ENCODE peak calls at places on chromosomes 2 and 18, in nine cellular contexts. One of them, this sample, is unnamed.

GRCh38 chr2:240646061-240646899 is 21.0 kb downstream of the GPR35 start:
- DNase-seq in sigmoid colon: peak; percentile 48
- DNase-seq in endothelial cell of umbilical vein: no peak
- DNase-seq in left ventricle myocardium inferior: peak; percentile 6
- DNase-seq in kidney: peak; percentile 63
- DNase-seq in spleen: no peak
- DNase-seq in OCI-LY7: no peak
- DNase-seq in tibial artery: no peak
- DNase-seq in astrocyte: no peak
- DNase-seq in this sample: no peak

GRCh38 chr2:204888222-204888621 is 342.9 kb downstream of the PARD3B start:
- DNase-seq in sigmoid colon: no peak
- DNase-seq in endothelial cell of umbilical vein: no peak
- DNase-seq in left ventricle myocardium inferior: no peak
- DNase-seq in kidney: no peak
- DNase-seq in spleen: no peak
- DNase-seq in OCI-LY7: no peak
- DNase-seq in tibial artery: no peak
- DNase-seq in astrocyte: no peak
- DNase-seq in this sample: no peak

GRCh38 chr2:224570328-224570993 is 14.7 kb downstream of the CUL3 start:
- DNase-seq in sigmoid colon: no peak
- DNase-seq in endothelial cell of umbilical vein: no peak
- DNase-seq in left ventricle myocardium inferior: no peak
- DNase-seq in kidney: no peak
- DNase-seq in spleen: no peak
- DNase-seq in OCI-LY7: no peak
- DNase-seq in tibial artery: no peak
- DNase-seq in astrocyte: peak; percentile 47
- DNase-seq in this sample: no peak

GRCh38 chr2:26757873-26758789 is 6.0 kb upstream of the SLC35F6 start:
- DNase-seq in sigmoid colon: no peak
- DNase-seq in endothelial cell of umbilical vein: peak; percentile 96
- DNase-seq in left ventricle myocardium inferior: no peak
- DNase-seq in kidney: no peak
- DNase-seq in spleen: no peak
- DNase-seq in OCI-LY7: no peak
- DNase-seq in tibial artery: peak; percentile 54
- DNase-seq in astrocyte: peak; percentile 99
- DNase-seq in this sample: no peak

GRCh38 chr2:161915121-161915520 is 158.9 kb downstream of the DPP4 start:
- DNase-seq in sigmoid colon: no peak
- DNase-seq in endothelial cell of umbilical vein: no peak
- DNase-seq in left ventricle myocardium inferior: no peak
- DNase-seq in kidney: no peak
- DNase-seq in spleen: no peak
- DNase-seq in OCI-LY7: no peak
- DNase-seq in tibial artery: no peak
- DNase-seq in astrocyte: peak; percentile 25
- DNase-seq in this sample: no peak

GRCh38 chr2:168246072-168246482 is 1.3 kb downstream of the STK39 start:
- DNase-seq in sigmoid colon: no peak
- DNase-seq in endothelial cell of umbilical vein: no peak
- DNase-seq in left ventricle myocardium inferior: no peak
- DNase-seq in kidney: no peak
- DNase-seq in spleen: no peak
- DNase-seq in OCI-LY7: no peak
- DNase-seq in tibial artery: no peak
- DNase-seq in astrocyte: peak; percentile 16
- DNase-seq in this sample: no peak

GRCh38 chr2:145715601-145716000 is 1195.7 kb upstream of the ZEB2 start:
- DNase-seq in sigmoid colon: no peak
- DNase-seq in endothelial cell of umbilical vein: no peak
- DNase-seq in left ventricle myocardium inferior: no peak
- DNase-seq in kidney: no peak
- DNase-seq in spleen: no peak
- DNase-seq in OCI-LY7: no peak
- DNase-seq in tibial artery: no peak
- DNase-seq in astrocyte: peak; percentile 16
- DNase-seq in this sample: no peak

GRCh38 chr2:240926516-240927389 is 20.6 kb downstream of the CROCC2 start:
- DNase-seq in sigmoid colon: peak; percentile 65
- DNase-seq in endothelial cell of umbilical vein: no peak
- DNase-seq in left ventricle myocardium inferior: peak; percentile 28
- DNase-seq in kidney: peak; percentile 75
- DNase-seq in spleen: peak; percentile 72
- DNase-seq in OCI-LY7: no peak
- DNase-seq in tibial artery: peak; percentile 16
- DNase-seq in astrocyte: no peak
- DNase-seq in this sample: peak; percentile 46

GRCh38 chr2:144454466-144455287 is 65.2 kb downstream of the ZEB2 start:
- DNase-seq in sigmoid colon: no peak
- DNase-seq in endothelial cell of umbilical vein: peak; percentile 60
- DNase-seq in left ventricle myocardium inferior: no peak
- DNase-seq in kidney: no peak
- DNase-seq in spleen: no peak
- DNase-seq in OCI-LY7: no peak
- DNase-seq in tibial artery: no peak
- DNase-seq in astrocyte: no peak
- DNase-seq in this sample: no peak

GRCh38 chr2:11698009-11698922 is 28.3 kb upstream of the NTSR2 start:
- DNase-seq in sigmoid colon: peak; percentile 97
- DNase-seq in endothelial cell of umbilical vein: no peak
- DNase-seq in left ventricle myocardium inferior: peak; percentile 73
- DNase-seq in kidney: peak; percentile 73
- DNase-seq in spleen: peak; percentile 73
- DNase-seq in OCI-LY7: no peak
- DNase-seq in tibial artery: peak; percentile 74
- DNase-seq in astrocyte: peak; percentile 68
- DNase-seq in this sample: peak; percentile 63

GRCh38 chr2:51810197-51810596 is 778.3 kb upstream of the NRXN1 start:
- DNase-seq in sigmoid colon: no peak
- DNase-seq in endothelial cell of umbilical vein: no peak
- DNase-seq in left ventricle myocardium inferior: no peak
- DNase-seq in kidney: no peak
- DNase-seq in spleen: no peak
- DNase-seq in OCI-LY7: no peak
- DNase-seq in tibial artery: no peak
- DNase-seq in astrocyte: no peak
- DNase-seq in this sample: no peak

GRCh38 chr18:49494660-49495059 is 7.6 kb upstream of the C18orf32 start:
- DNase-seq in sigmoid colon: no peak
- DNase-seq in endothelial cell of umbilical vein: peak; percentile 20
- DNase-seq in left ventricle myocardium inferior: no peak
- DNase-seq in kidney: no peak
- DNase-seq in spleen: no peak
- DNase-seq in OCI-LY7: no peak
- DNase-seq in tibial artery: no peak
- DNase-seq in astrocyte: no peak
- DNase-seq in this sample: no peak

GRCh38 chr2:1900736-1901135 is 156.4 kb upstream of the PXDN start:
- DNase-seq in sigmoid colon: no peak
- DNase-seq in endothelial cell of umbilical vein: no peak
- DNase-seq in left ventricle myocardium inferior: no peak
- DNase-seq in kidney: no peak
- DNase-seq in spleen: no peak
- DNase-seq in OCI-LY7: no peak
- DNase-seq in tibial artery: no peak
- DNase-seq in astrocyte: no peak
- DNase-seq in this sample: no peak

GRCh38 chr2:99608092-99608491 is 118.3 kb upstream of the REV1 start:
- DNase-seq in sigmoid colon: no peak
- DNase-seq in endothelial cell of umbilical vein: no peak
- DNase-seq in left ventricle myocardium inferior: no peak
- DNase-seq in kidney: no peak
- DNase-seq in spleen: no peak
- DNase-seq in OCI-LY7: no peak
- DNase-seq in tibial artery: no peak
- DNase-seq in astrocyte: no peak
- DNase-seq in this sample: no peak

GRCh38 chr2:77034460-77034859 is 487.7 kb downstream of the LRRTM4 start:
- DNase-seq in sigmoid colon: no peak
- DNase-seq in endothelial cell of umbilical vein: peak; percentile 5
- DNase-seq in left ventricle myocardium inferior: no peak
- DNase-seq in kidney: no peak
- DNase-seq in spleen: no peak
- DNase-seq in OCI-LY7: no peak
- DNase-seq in tibial artery: no peak
- DNase-seq in astrocyte: no peak
- DNase-seq in this sample: no peak

GRCh38 chr2:100924122-100924519 is 78.0 kb upstream of the RPL31 start:
- DNase-seq in sigmoid colon: no peak
- DNase-seq in endothelial cell of umbilical vein: no peak
- DNase-seq in left ventricle myocardium inferior: no peak
- DNase-seq in kidney: no peak
- DNase-seq in spleen: no peak
- DNase-seq in OCI-LY7: no peak
- DNase-seq in tibial artery: no peak
- DNase-seq in astrocyte: peak; percentile 46
- DNase-seq in this sample: no peak

GRCh38 chr2:215830313-215830712 is 183.0 kb downstream of the MREG start:
- DNase-seq in sigmoid colon: peak; percentile 64
- DNase-seq in endothelial cell of umbilical vein: peak; percentile 76
- DNase-seq in left ventricle myocardium inferior: peak; percentile 24
- DNase-seq in kidney: no peak
- DNase-seq in spleen: no peak
- DNase-seq in OCI-LY7: no peak
- DNase-seq in tibial artery: peak; percentile 69
- DNase-seq in astrocyte: peak; percentile 80
- DNase-seq in this sample: peak; percentile 47

DNA sequence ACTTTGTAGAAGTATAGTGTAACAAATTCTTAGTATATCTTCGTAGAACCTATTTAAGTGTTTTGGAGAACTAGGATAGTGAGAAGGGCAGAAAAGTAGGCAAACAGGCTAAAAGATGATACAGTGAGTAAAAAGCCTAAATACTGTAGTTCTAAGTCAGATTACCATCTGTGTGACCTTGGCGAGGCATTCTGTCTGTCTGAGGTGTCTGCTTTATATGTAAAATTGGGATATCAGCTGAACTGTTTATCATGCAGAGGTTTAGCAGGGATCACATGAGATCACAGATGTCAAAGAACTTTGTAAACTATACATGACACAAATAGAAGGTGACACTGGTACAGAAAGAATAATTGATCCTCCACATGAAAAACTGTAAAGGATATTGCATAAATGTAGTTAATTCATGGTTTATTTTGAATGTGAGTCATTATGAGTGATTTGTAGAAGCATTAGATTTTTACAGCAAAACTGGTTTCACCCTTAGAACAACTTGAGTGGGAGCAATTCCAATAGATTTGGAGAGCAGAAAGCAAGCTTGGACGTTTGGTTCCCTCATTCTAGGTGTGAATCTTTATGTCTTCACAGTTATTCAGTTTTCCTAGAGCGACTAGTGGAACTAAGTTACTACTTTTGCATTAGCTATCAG is 41.9 kb downstream of the TAF1B start:
- DNase-seq in sigmoid colon: no peak
- DNase-seq in endothelial cell of umbilical vein: peak; percentile 13
- DNase-seq in left ventricle myocardium inferior: no peak
- DNase-seq in kidney: no peak
- DNase-seq in spleen: no peak
- DNase-seq in OCI-LY7: no peak
- DNase-seq in tibial artery: no peak
- DNase-seq in astrocyte: peak; percentile 39
- DNase-seq in this sample: no peak
- H3K36me3 ChIP-seq in sigmoid colon: no peaks in the 10 kb centered on the region
- H3K36me3 ChIP-seq in endothelial cell of umbilical vein: peaks cover 6% of the 10 kb centered on the region
- H3K36me3 ChIP-seq in left ventricle myocardium inferior: peaks cover 35% of the 10 kb centered on the region
- H3K36me3 ChIP-seq in kidney: peaks cover 3% of the 10 kb centered on the region
- H3K36me3 ChIP-seq in spleen: peaks cover 16% of the 10 kb centered on the region
- H3K36me3 ChIP-seq in OCI-LY7: peaks cover 76% of the 10 kb centered on the region
- H3K36me3 ChIP-seq in tibial artery: peaks cover 6% of the 10 kb centered on the region
- H3K36me3 ChIP-seq in astrocyte: no peaks in the 10 kb centered on the region
- H3K36me3 ChIP-seq in this sample: peaks cover 23% of the 10 kb centered on the region

GRCh38 chr18:77068321-77068841 is 64.2 kb downstream of the MBP start:
- DNase-seq in sigmoid colon: no peak
- DNase-seq in endothelial cell of umbilical vein: no peak
- DNase-seq in left ventricle myocardium inferior: no peak
- DNase-seq in kidney: no peak
- DNase-seq in spleen: peak; percentile 80
- DNase-seq in OCI-LY7: no peak
- DNase-seq in tibial artery: no peak
- DNase-seq in astrocyte: peak; percentile 66
- DNase-seq in this sample: no peak
- H3K4me1 ChIP-seq in sigmoid colon: peaks cover 49% of the 10 kb centered on the region
- H3K4me1 ChIP-seq in endothelial cell of umbilical vein: peaks cover 68% of the 10 kb centered on the region
- H3K4me1 ChIP-seq in left ventricle myocardium inferior: peaks cover 80% of the 10 kb centered on the region
- H3K4me1 ChIP-seq in kidney: no peaks in the 10 kb centered on the region
- H3K4me1 ChIP-seq in spleen: peaks cover 81% of the 10 kb centered on the region
- H3K4me1 ChIP-seq in OCI-LY7: peaks cover 38% of the 10 kb centered on the region
- H3K4me1 ChIP-seq in tibial artery: peaks cover 39% of the 10 kb centered on the region
- H3K4me1 ChIP-seq in astrocyte: peaks cover 63% of the 10 kb centered on the region
- H3K4me1 ChIP-seq in this sample: peaks cover 89% of the 10 kb centered on the region

GRCh38 chr2:84927275-84927627 is 21.8 kb downstream of the TMSB10 start:
- DNase-seq in sigmoid colon: no peak
- DNase-seq in endothelial cell of umbilical vein: no peak
- DNase-seq in left ventricle myocardium inferior: no peak
- DNase-seq in kidney: no peak
- DNase-seq in spleen: no peak
- DNase-seq in OCI-LY7: no peak
- DNase-seq in tibial artery: no peak
- DNase-seq in astrocyte: no peak
- DNase-seq in this sample: no peak
- TF ChIP-seq CTCF in sigmoid colon: no peak
- TF ChIP-seq CTCF in endothelial cell of umbilical vein: no peak
- TF ChIP-seq CTCF in left ventricle myocardium inferior: no peak
- TF ChIP-seq CTCF in kidney: no peak
- TF ChIP-seq CTCF in spleen: no peak
- TF ChIP-seq CTCF in OCI-LY7: no peak
- TF ChIP-seq CTCF in tibial artery: no peak
- TF ChIP-seq CTCF in astrocyte: no peak
- TF ChIP-seq CTCF in this sample: peak; percentile 5

GRCh38 chr2:178761759-178762371 is 45.4 kb downstream of the TTN start:
- DNase-seq in sigmoid colon: no peak
- DNase-seq in endothelial cell of umbilical vein: peak; percentile 55
- DNase-seq in left ventricle myocardium inferior: no peak
- DNase-seq in kidney: no peak
- DNase-seq in spleen: no peak
- DNase-seq in OCI-LY7: peak; percentile 67
- DNase-seq in tibial artery: no peak
- DNase-seq in astrocyte: peak; percentile 12
- DNase-seq in this sample: no peak

GRCh38 chr2:178767099-178768060 is 39.8 kb downstream of the TTN start:
- DNase-seq in sigmoid colon: no peak
- DNase-seq in endothelial cell of umbilical vein: no peak
- DNase-seq in left ventricle myocardium inferior: no peak
- DNase-seq in kidney: no peak
- DNase-seq in spleen: no peak
- DNase-seq in OCI-LY7: no peak
- DNase-seq in tibial artery: no peak
- DNase-seq in astrocyte: no peak
- DNase-seq in this sample: no peak

DNA sequence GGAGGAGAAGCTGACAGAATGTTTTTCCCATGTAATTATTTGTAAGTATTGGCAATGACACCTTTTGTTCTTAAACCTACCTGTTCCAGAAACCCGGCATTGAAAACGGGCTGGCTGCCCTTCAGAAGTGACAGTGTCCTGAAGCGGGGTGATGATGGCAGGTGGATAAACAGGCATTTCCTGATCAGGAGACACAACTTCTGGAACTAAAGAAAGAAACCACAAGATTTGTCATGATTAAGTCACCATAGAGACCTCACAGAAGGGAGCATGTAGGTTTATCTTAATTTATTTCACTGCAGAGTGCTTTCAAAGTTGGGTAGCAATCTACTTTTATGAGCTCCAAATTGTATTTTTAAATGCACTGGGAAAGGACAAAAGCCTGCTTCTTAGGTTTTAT is 43.1 kb downstream of the TTN start:
- DNase-seq in sigmoid colon: no peak
- DNase-seq in endothelial cell of umbilical vein: no peak
- DNase-seq in left ventricle myocardium inferior: no peak
- DNase-seq in kidney: no peak
- DNase-seq in spleen: no peak
- DNase-seq in OCI-LY7: no peak
- DNase-seq in tibial artery: no peak
- DNase-seq in astrocyte: no peak
- DNase-seq in this sample: no peak
- H3K36me3 ChIP-seq in sigmoid colon: no peaks in the 10 kb centered on the region
- H3K36me3 ChIP-seq in endothelial cell of umbilical vein: no peaks in the 10 kb centered on the region
- H3K36me3 ChIP-seq in left ventricle myocardium inferior: peaks cover 90% of the 10 kb centered on the region
- H3K36me3 ChIP-seq in kidney: no peaks in the 10 kb centered on the region
- H3K36me3 ChIP-seq in spleen: no peaks in the 10 kb centered on the region
- H3K36me3 ChIP-seq in OCI-LY7: no peaks in the 10 kb centered on the region
- H3K36me3 ChIP-seq in tibial artery: no peaks in the 10 kb centered on the region
- H3K36me3 ChIP-seq in astrocyte: no peaks in the 10 kb centered on the region
- H3K36me3 ChIP-seq in this sample: peaks cover 18% of the 10 kb centered on the region

This sample was measured in lower lobe of right lung.